ENCODE peak calls at places on chromosomes 13 and 19, in four cellular contexts. A is mucosa of descending colon, U is AG04449, V is esophagus muscularis mucosa. X is an unnamed sample.

GRCh38 chr13:78978381-78978998 is 319.5 kb upstream of the OBI1 start:
- DNase-seq in A (no peak), U (peak), V (no peak), X (no peak)

GRCh38 chr19:17469092-17469370 is 1.3 kb upstream of the SLC27A1 start:
- DNase-seq in A (no peak), U (no peak), V (no peak), X (no peak)

GRCh38 chr13:96141032-96141431 is 51.1 kb downstream of the HS6ST3 start:
- DNase-seq in A (no peak), U (peak), V (no peak), X (no peak)

GRCh38 chr19:30870861-30871260 is 478.4 kb downstream of the TSHZ3 start:
- DNase-seq in A (no peak), U (no peak), V (no peak), X (no peak)

GRCh38 chr13:107912745-107913144 is 302.6 kb downstream of the LIG4 start:
- DNase-seq in A (no peak), U (no peak), V (no peak), X (no peak)

GRCh38 chr13:59447846-59448620 is 715.7 kb downstream of the DIAPH3 start:
- DNase-seq in A (no peak), U (no peak), V (no peak), X (no peak)

GRCh38 chr13:112768795-112769411 is 79.1 kb downstream of the ATP11A start:
- DNase-seq in A (no peak), U (no peak), V (no peak), X (no peak)

GRCh38 chr13:109095126-109095525 is 465.7 kb downstream of the MYO16 start:
- DNase-seq in A (no peak), U (no peak), V (no peak), X (no peak)

GRCh38 chr13:35499131-35500051 is 22.9 kb upstream of the MAB21L1 start:
- DNase-seq in A (no peak), U (no peak), V (no peak), X (no peak)

GRCh38 chr13:102729560-102730275 is 34.9 kb upstream of the METTL21C start:
- DNase-seq in A (no peak), U (peak), V (no peak), X (no peak)

GRCh38 chr19:45814851-45815481 is at the start of gene RSPH6A:
- DNase-seq in A (no peak), U (no peak), V (no peak), X (peak)

GRCh38 chr19:50663280-50663790 is 14.1 kb downstream of the C19orf81 start:
- DNase-seq in A (no peak), U (no peak), V (no peak), X (no peak)

GRCh38 chr13:46778879-46779278 is 18.1 kb downstream of the ESD start:
- DNase-seq in A (no peak), U (no peak), V (no peak), X (no peak)

DNA sequence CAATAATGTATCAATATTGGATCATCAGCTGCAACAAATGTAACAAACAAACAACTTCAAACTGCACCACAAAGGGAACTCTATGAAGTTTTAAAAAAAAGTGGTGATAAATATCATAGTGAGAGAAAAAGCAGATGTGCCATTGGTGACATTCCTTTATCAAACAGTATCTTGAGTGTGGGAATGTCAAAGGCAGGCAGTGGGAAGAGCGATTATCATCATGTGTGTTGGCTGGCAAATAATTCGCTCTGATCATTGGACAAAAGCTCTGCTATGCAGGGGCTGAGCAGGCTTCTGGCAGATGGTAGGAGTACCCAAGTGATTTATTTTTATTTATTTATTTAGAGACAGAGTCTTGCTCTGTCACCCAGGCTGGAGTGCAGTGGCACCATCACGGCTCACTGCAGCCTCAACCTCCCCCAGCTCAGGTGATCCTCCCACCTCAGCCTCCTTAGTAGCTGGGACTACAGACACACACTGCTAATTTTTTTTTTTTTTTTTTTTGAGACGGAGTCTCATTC is 55.9 kb upstream of the RANBP3 start:
- DNase-seq in A (no peak), U (no peak), V (no peak), X (peak)
- TF ChIP-seq CTCF in A (no peak), U (no peak), V (no peak), X (no peak)

GRCh38 chr13:114001331-114002008 is 27.6 kb upstream of the C13orf46 start:
- DNase-seq in A (peak), U (no peak), V (no peak), X (no peak)
- H3K4me3 ChIP-seq in A (no peak), U (no peak), V (no peak), X (no peak)

GRCh38 chr13:51303063-51303552 is 36.4 kb upstream of the SERPINE3 start:
- DNase-seq in A (no peak), U (no peak), V (no peak), X (no peak)

GRCh38 chr13:51298812-51299211 is 40.7 kb upstream of the SERPINE3 start:
- DNase-seq in A (no peak), U (no peak), V (no peak), X (no peak)

GRCh38 chr13:51292000-51292550 is 47.4 kb upstream of the SERPINE3 start:
- DNase-seq in A (no peak), U (no peak), V (no peak), X (no peak)

GRCh38 chr13:51297556-51297955 is 41.9 kb upstream of the SERPINE3 start:
- DNase-seq in A (no peak), U (no peak), V (no peak), X (no peak)
- TF ChIP-seq CTCF in A (no peak), U (no peak), V (no peak), X (no peak)

GRCh38 chr13:52599853-52600603 is 42.2 kb upstream of the HNRNPA1L2 start:
- DNase-seq in A (no peak), U (no peak), V (no peak), X (no peak)
- H3K4me3 ChIP-seq in A (no peak), U (peak), V (peak), X (peak)

DNA sequence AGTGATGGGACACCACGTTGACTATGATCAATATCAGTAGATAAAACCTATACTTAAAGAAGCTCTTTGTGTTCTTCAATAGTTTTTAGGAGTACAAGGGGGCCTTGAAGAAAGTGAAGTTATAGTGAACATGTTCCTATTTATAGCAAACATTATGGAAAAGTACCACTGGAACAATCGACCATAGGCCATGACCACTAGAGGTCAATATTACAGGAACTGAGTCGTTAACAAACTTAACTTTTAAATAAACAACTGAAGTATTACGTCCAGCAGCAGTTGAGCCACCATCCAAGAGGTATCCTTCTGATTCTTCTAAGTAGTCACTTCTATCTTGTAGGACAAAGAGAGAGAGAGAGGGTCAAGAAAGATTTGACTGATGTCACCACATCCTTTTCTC is 391.0 kb upstream of the SLITRK5 start:
- DNase-seq in A (no peak), U (no peak), V (no peak), X (no peak)
- TF ChIP-seq CTCF in A (no peak), U (no peak), V (no peak), X (no peak)

DNA sequence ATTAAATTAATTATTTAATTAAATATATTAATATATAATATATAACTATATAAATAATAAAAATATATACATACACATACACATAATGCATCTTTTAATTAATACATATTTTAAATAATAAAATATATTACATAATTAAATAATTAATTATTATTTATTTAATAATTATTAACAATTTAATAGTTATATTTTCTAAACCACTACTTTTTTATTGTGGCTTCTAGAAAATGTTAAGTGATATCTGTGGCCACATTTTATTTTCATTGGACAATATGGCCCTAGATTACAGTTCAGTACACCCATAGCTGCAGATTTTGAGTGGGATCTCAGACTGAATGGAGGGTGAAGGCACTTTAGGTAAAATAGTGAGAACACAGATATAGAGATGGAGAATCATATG is 335.7 kb downstream of the NALCN start:
- DNase-seq in A (no peak), U (no peak), V (no peak), X (no peak)
- H3K4me3 ChIP-seq in A (no peak), U (no peak), V (no peak), X (no peak)

X was measured in vagina.